ENCODE peak calls at places on chromosomes 1 and 21, in five cellular contexts. Y is WERI-Rb-1, J is kidney, C is body of pancreas, V is uterus. F is an unnamed sample.

GRCh38 chr1:117928881-117929339 is 511 bp downstream of the GDAP2 start:
- DNase-seq in Y (peak; percentile 72), C (peak; percentile 63), J (no peak), V (peak; percentile 23), F (peak; percentile 62)

GRCh38 chr1:3585940-3586568 is 25.3 kb downstream of the MEGF6 start:
- DNase-seq in C (no peak), V (no peak), Y (no peak), J (no peak), F (no peak)

GRCh38 chr1:90948301-90948700 is 73.5 kb downstream of the ZNF644 start:
- DNase-seq in V (no peak), C (no peak), J (no peak), Y (no peak), F (no peak)

GRCh38 chr1:24699628-24700027 is 45.6 kb upstream of the CLIC4 start:
- DNase-seq in J (no peak), V (no peak), C (no peak), Y (no peak), F (no peak)

GRCh38 chr1:35171579-35171978 is 21.4 kb downstream of the SFPQ start:
- DNase-seq in C (no peak), J (no peak), Y (no peak), V (no peak), F (no peak)

GRCh38 chr1:2585318-2586092 is 1.1 kb upstream of the PRXL2B start:
- DNase-seq in Y (peak; percentile 59), C (peak; percentile 56), V (peak; percentile 77), J (peak; percentile 93), F (peak; percentile 45)

GRCh38 chr1:199353906-199354305 is 673.6 kb upstream of the NR5A2 start:
- DNase-seq in V (no peak), J (no peak), C (no peak), Y (no peak), F (no peak)

GRCh38 chr21:27807596-27807995 is 840.7 kb upstream of the ADAMTS5 start:
- DNase-seq in J (no peak), C (no peak), Y (no peak), V (peak; percentile 63), F (peak; percentile 88)

GRCh38 chr1:22543679-22544078 is 19.6 kb upstream of the EPHA8 start:
- DNase-seq in Y (no peak), V (no peak), J (no peak), C (no peak), F (no peak)

GRCh38 chr1:114549137-114549536 is 32.3 kb downstream of the BCAS2 start:
- DNase-seq in V (no peak), J (no peak), C (no peak), Y (no peak), F (no peak)

GRCh38 chr1:158930504-158930903 is 848 bp upstream of the PYHIN1 start:
- DNase-seq in J (no peak), V (no peak), Y (no peak), C (no peak), F (no peak)

GRCh38 chr1:202343652-202344349 is 2.1 kb upstream of the UBE2T start:
- DNase-seq in J (no peak), C (no peak), V (no peak), Y (no peak), F (peak; percentile 47)

GRCh38 chr1:53410100-53410541 is 49.1 kb upstream of the DMRTB1 start:
- DNase-seq in Y (no peak), V (no peak), J (no peak), C (no peak), F (no peak)

GRCh38 chr1:179384027-179384426 is 18.3 kb downstream of the AXDND1 start:
- DNase-seq in C (no peak), J (no peak), V (no peak), Y (no peak), F (no peak)

GRCh38 chr1:112264553-112264952 is 131.5 kb upstream of the CTTNBP2NL start:
- DNase-seq in J (no peak), V (peak; percentile 19), C (no peak), Y (no peak), F (peak; percentile 95)

GRCh38 chr1:230807551-230808267 is 60.5 kb downstream of the CAPN9 start:
- DNase-seq in J (no peak), V (no peak), Y (no peak), C (no peak), F (no peak)

GRCh38 chr1:150836129-150836773 is 28.2 kb upstream of the CTSK start:
- DNase-seq in V (no peak), C (no peak), Y (no peak), J (no peak), F (peak; percentile 36)

GRCh38 chr1:12600880-12601633 is 17.0 kb downstream of the DHRS3 start:
- DNase-seq in J (no peak), Y (peak; percentile 48), C (peak; percentile 60), V (no peak), F (no peak)

GRCh38 chr1:23566304-23566703 is 7.0 kb upstream of the ID3 start:
- DNase-seq in Y (no peak), C (no peak), J (no peak), V (no peak), F (no peak)
- TF ChIP-seq CTCF in Y (peak; percentile 52), C (no peak), J (no peak), V (no peak), F (peak; percentile 34)

GRCh38 chr1:215556996-215557395 is 10.1 kb upstream of the KCTD3 start:
- DNase-seq in Y (no peak), V (no peak), J (no peak), C (no peak), F (no peak)
- H3K4me3 ChIP-seq in Y (no peak overlapping the region), V (no peak overlapping the region), J (no peak overlapping the region), C (no peak overlapping the region), F (no peak overlapping the region)

GRCh38 chr21:32844653-32845443 is 73.3 kb upstream of the PAXBP1 start:
- DNase-seq in C (no peak), Y (no peak), V (no peak), J (no peak), F (peak; percentile 47)
- TF ChIP-seq CTCF in C (no peak), Y (peak; percentile 39), V (no peak), J (no peak), F (no peak)

DNA sequence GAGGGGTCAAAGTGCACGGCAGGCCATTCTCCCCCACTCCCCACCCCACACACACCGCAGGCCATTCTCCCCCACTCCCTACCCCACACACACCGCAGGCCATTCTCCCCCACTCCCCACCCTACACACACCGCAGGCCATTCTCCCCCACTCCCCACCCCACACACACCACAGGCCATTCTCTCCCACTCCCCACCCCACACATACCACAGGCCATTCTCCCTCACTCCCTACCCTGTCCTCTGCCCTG is 15.7 kb downstream of the H6PD start:
- DNase-seq in C (no peak), Y (no peak), J (no peak), V (no peak), F (no peak)
- H3K4me3 ChIP-seq in C (no peak overlapping the region), Y (no peak overlapping the region), J (no peak overlapping the region), V (no peak overlapping the region), F (no peak overlapping the region)

GRCh38 chr1:80673935-80674597 is 1126.7 kb upstream of the ADGRL2 start:
- DNase-seq in J (no peak), C (no peak), V (no peak), Y (no peak), F (no peak)
- TF ChIP-seq CTCF in J (no peak), C (no peak), V (no peak), Y (no peak), F (no peak)

GRCh38 chr1:64348887-64349648 is 120.9 kb upstream of the CACHD1 start:
- DNase-seq in V (no peak), J (no peak), C (no peak), Y (no peak), F (no peak)
- H3K4me3 ChIP-seq in V (no peak overlapping the region), J (no peak overlapping the region), C (no peak overlapping the region), Y (no peak overlapping the region), F (no peak overlapping the region)